ENCODE peak calls at places on chromosome 11, in five cellular contexts. One of them, this sample, is unnamed.

GRCh38 chr11:106091480-106092123 is 14.1 kb downstream of the AASDHPPT start:
- DNase-seq in activated T-helper 9 cell treated with anti-CD3 and anti-CD28 coated beads, Interleukin-2, amount 50 U/mL, for 16 hours: no peak
- DNase-seq in sigmoid colon: no peak
- DNase-seq in activated CD4-positive, alpha-beta T cell treated with anti-CD3 and anti-CD28 coated beads, Interleukin-2, amount 50 U/mL, for 24 hours: no peak
- DNase-seq in fibroblast of lung: peak
- DNase-seq in this sample: no peak

GRCh38 chr11:66068154-66068821 is 1.8 kb upstream of the PACS1 start:
- DNase-seq in activated T-helper 9 cell treated with anti-CD3 and anti-CD28 coated beads, Interleukin-2, amount 50 U/mL, for 16 hours: peak
- DNase-seq in sigmoid colon: peak
- DNase-seq in activated CD4-positive, alpha-beta T cell treated with anti-CD3 and anti-CD28 coated beads, Interleukin-2, amount 50 U/mL, for 24 hours: peak
- DNase-seq in fibroblast of lung: peak
- DNase-seq in this sample: no peak

GRCh38 chr11:122207505-122207904 is 91.5 kb upstream of the BLID start:
- DNase-seq in activated T-helper 9 cell treated with anti-CD3 and anti-CD28 coated beads, Interleukin-2, amount 50 U/mL, for 16 hours: no peak
- DNase-seq in sigmoid colon: peak
- DNase-seq in activated CD4-positive, alpha-beta T cell treated with anti-CD3 and anti-CD28 coated beads, Interleukin-2, amount 50 U/mL, for 24 hours: no peak
- DNase-seq in fibroblast of lung: peak
- DNase-seq in this sample: no peak

GRCh38 chr11:18775492-18776292 is 15.9 kb downstream of the PTPN5 start:
- DNase-seq in activated T-helper 9 cell treated with anti-CD3 and anti-CD28 coated beads, Interleukin-2, amount 50 U/mL, for 16 hours: peak
- DNase-seq in sigmoid colon: no peak
- DNase-seq in activated CD4-positive, alpha-beta T cell treated with anti-CD3 and anti-CD28 coated beads, Interleukin-2, amount 50 U/mL, for 24 hours: no peak
- DNase-seq in fibroblast of lung: peak
- DNase-seq in this sample: no peak

GRCh38 chr11:102552447-102553200 is 22.1 kb upstream of the MMP7 start:
- DNase-seq in activated T-helper 9 cell treated with anti-CD3 and anti-CD28 coated beads, Interleukin-2, amount 50 U/mL, for 16 hours: no peak
- DNase-seq in sigmoid colon: no peak
- DNase-seq in activated CD4-positive, alpha-beta T cell treated with anti-CD3 and anti-CD28 coated beads, Interleukin-2, amount 50 U/mL, for 24 hours: no peak
- DNase-seq in fibroblast of lung: no peak
- DNase-seq in this sample: no peak

GRCh38 chr11:123616505-123617198 is 37.8 kb downstream of the SCN3B start:
- DNase-seq in activated T-helper 9 cell treated with anti-CD3 and anti-CD28 coated beads, Interleukin-2, amount 50 U/mL, for 16 hours: no peak
- DNase-seq in sigmoid colon: peak
- DNase-seq in activated CD4-positive, alpha-beta T cell treated with anti-CD3 and anti-CD28 coated beads, Interleukin-2, amount 50 U/mL, for 24 hours: no peak
- DNase-seq in fibroblast of lung: peak
- DNase-seq in this sample: no peak

GRCh38 chr11:128172046-128172878 is 415.1 kb downstream of the ETS1 start:
- DNase-seq in activated T-helper 9 cell treated with anti-CD3 and anti-CD28 coated beads, Interleukin-2, amount 50 U/mL, for 16 hours: peak
- DNase-seq in sigmoid colon: peak
- DNase-seq in activated CD4-positive, alpha-beta T cell treated with anti-CD3 and anti-CD28 coated beads, Interleukin-2, amount 50 U/mL, for 24 hours: peak
- DNase-seq in fibroblast of lung: peak
- DNase-seq in this sample: peak

GRCh38 chr11:125481531-125481930 is 14.5 kb downstream of the FEZ1 start:
- DNase-seq in activated T-helper 9 cell treated with anti-CD3 and anti-CD28 coated beads, Interleukin-2, amount 50 U/mL, for 16 hours: no peak
- DNase-seq in sigmoid colon: no peak
- DNase-seq in activated CD4-positive, alpha-beta T cell treated with anti-CD3 and anti-CD28 coated beads, Interleukin-2, amount 50 U/mL, for 24 hours: no peak
- DNase-seq in fibroblast of lung: no peak
- DNase-seq in this sample: no peak

GRCh38 chr11:21711341-21711740 is 481.5 kb upstream of the ANO5 start:
- DNase-seq in activated T-helper 9 cell treated with anti-CD3 and anti-CD28 coated beads, Interleukin-2, amount 50 U/mL, for 16 hours: no peak
- DNase-seq in sigmoid colon: no peak
- DNase-seq in activated CD4-positive, alpha-beta T cell treated with anti-CD3 and anti-CD28 coated beads, Interleukin-2, amount 50 U/mL, for 24 hours: no peak
- DNase-seq in fibroblast of lung: no peak
- DNase-seq in this sample: no peak

GRCh38 chr11:64603411-64604110 is 12.5 kb downstream of the SLC22A12 start:
- DNase-seq in activated T-helper 9 cell treated with anti-CD3 and anti-CD28 coated beads, Interleukin-2, amount 50 U/mL, for 16 hours: no peak
- DNase-seq in sigmoid colon: no peak
- DNase-seq in activated CD4-positive, alpha-beta T cell treated with anti-CD3 and anti-CD28 coated beads, Interleukin-2, amount 50 U/mL, for 24 hours: no peak
- DNase-seq in fibroblast of lung: no peak
- DNase-seq in this sample: no peak

GRCh38 chr11:61516675-61517516 is 8.3 kb downstream of the LRRC10B start:
- DNase-seq in activated T-helper 9 cell treated with anti-CD3 and anti-CD28 coated beads, Interleukin-2, amount 50 U/mL, for 16 hours: peak
- DNase-seq in sigmoid colon: no peak
- DNase-seq in activated CD4-positive, alpha-beta T cell treated with anti-CD3 and anti-CD28 coated beads, Interleukin-2, amount 50 U/mL, for 24 hours: peak
- DNase-seq in fibroblast of lung: peak
- DNase-seq in this sample: no peak

GRCh38 chr11:40337118-40337517 is 1122.3 kb downstream of the LRRC4C start:
- DNase-seq in activated T-helper 9 cell treated with anti-CD3 and anti-CD28 coated beads, Interleukin-2, amount 50 U/mL, for 16 hours: no peak
- DNase-seq in sigmoid colon: no peak
- DNase-seq in activated CD4-positive, alpha-beta T cell treated with anti-CD3 and anti-CD28 coated beads, Interleukin-2, amount 50 U/mL, for 24 hours: no peak
- DNase-seq in fibroblast of lung: peak
- DNase-seq in this sample: no peak

GRCh38 chr11:65650547-65651338 is 12.0 kb downstream of the RELA start:
- DNase-seq in activated T-helper 9 cell treated with anti-CD3 and anti-CD28 coated beads, Interleukin-2, amount 50 U/mL, for 16 hours: no peak
- DNase-seq in sigmoid colon: no peak
- DNase-seq in activated CD4-positive, alpha-beta T cell treated with anti-CD3 and anti-CD28 coated beads, Interleukin-2, amount 50 U/mL, for 24 hours: no peak
- DNase-seq in fibroblast of lung: no peak
- DNase-seq in this sample: peak

GRCh38 chr11:64893194-64894069 is 15.0 kb upstream of the EHD1 start:
- DNase-seq in activated T-helper 9 cell treated with anti-CD3 and anti-CD28 coated beads, Interleukin-2, amount 50 U/mL, for 16 hours: no peak
- DNase-seq in sigmoid colon: no peak
- DNase-seq in activated CD4-positive, alpha-beta T cell treated with anti-CD3 and anti-CD28 coated beads, Interleukin-2, amount 50 U/mL, for 24 hours: no peak
- DNase-seq in fibroblast of lung: no peak
- DNase-seq in this sample: no peak

GRCh38 chr11:46330154-46330886 is 16.9 kb upstream of the DGKZ start:
- DNase-seq in activated T-helper 9 cell treated with anti-CD3 and anti-CD28 coated beads, Interleukin-2, amount 50 U/mL, for 16 hours: no peak
- DNase-seq in sigmoid colon: no peak
- DNase-seq in activated CD4-positive, alpha-beta T cell treated with anti-CD3 and anti-CD28 coated beads, Interleukin-2, amount 50 U/mL, for 24 hours: no peak
- DNase-seq in fibroblast of lung: no peak
- DNase-seq in this sample: no peak

GRCh38 chr11:120817131-120817530 is 206.8 kb upstream of the TBCEL start:
- DNase-seq in activated T-helper 9 cell treated with anti-CD3 and anti-CD28 coated beads, Interleukin-2, amount 50 U/mL, for 16 hours: no peak
- DNase-seq in sigmoid colon: no peak
- DNase-seq in activated CD4-positive, alpha-beta T cell treated with anti-CD3 and anti-CD28 coated beads, Interleukin-2, amount 50 U/mL, for 24 hours: no peak
- DNase-seq in fibroblast of lung: no peak
- DNase-seq in this sample: no peak

GRCh38 chr11:100612766-100613165 is 74.3 kb upstream of the ARHGAP42 start:
- DNase-seq in activated T-helper 9 cell treated with anti-CD3 and anti-CD28 coated beads, Interleukin-2, amount 50 U/mL, for 16 hours: no peak
- DNase-seq in sigmoid colon: no peak
- DNase-seq in activated CD4-positive, alpha-beta T cell treated with anti-CD3 and anti-CD28 coated beads, Interleukin-2, amount 50 U/mL, for 24 hours: no peak
- DNase-seq in fibroblast of lung: no peak
- DNase-seq in this sample: no peak

GRCh38 chr11:4539603-4540219 is 5.3 kb upstream of the OR52M1 start:
- DNase-seq in activated T-helper 9 cell treated with anti-CD3 and anti-CD28 coated beads, Interleukin-2, amount 50 U/mL, for 16 hours: peak
- DNase-seq in sigmoid colon: no peak
- DNase-seq in activated CD4-positive, alpha-beta T cell treated with anti-CD3 and anti-CD28 coated beads, Interleukin-2, amount 50 U/mL, for 24 hours: peak
- DNase-seq in fibroblast of lung: peak
- DNase-seq in this sample: no peak

GRCh38 chr11:108669261-108669660 is 4.4 kb downstream of the DDX10 start:
- DNase-seq in activated T-helper 9 cell treated with anti-CD3 and anti-CD28 coated beads, Interleukin-2, amount 50 U/mL, for 16 hours: no peak
- DNase-seq in sigmoid colon: no peak
- DNase-seq in activated CD4-positive, alpha-beta T cell treated with anti-CD3 and anti-CD28 coated beads, Interleukin-2, amount 50 U/mL, for 24 hours: no peak
- DNase-seq in fibroblast of lung: no peak
- DNase-seq in this sample: no peak

GRCh38 chr11:90423378-90423777 is 200.5 kb upstream of the CHORDC1 start:
- DNase-seq in activated T-helper 9 cell treated with anti-CD3 and anti-CD28 coated beads, Interleukin-2, amount 50 U/mL, for 16 hours: no peak
- DNase-seq in sigmoid colon: no peak
- DNase-seq in activated CD4-positive, alpha-beta T cell treated with anti-CD3 and anti-CD28 coated beads, Interleukin-2, amount 50 U/mL, for 24 hours: no peak
- DNase-seq in fibroblast of lung: no peak
- DNase-seq in this sample: no peak

GRCh38 chr11:9605742-9606141 is 32.3 kb downstream of the WEE1 start:
- DNase-seq in activated T-helper 9 cell treated with anti-CD3 and anti-CD28 coated beads, Interleukin-2, amount 50 U/mL, for 16 hours: no peak
- DNase-seq in sigmoid colon: no peak
- DNase-seq in activated CD4-positive, alpha-beta T cell treated with anti-CD3 and anti-CD28 coated beads, Interleukin-2, amount 50 U/mL, for 24 hours: no peak
- DNase-seq in fibroblast of lung: no peak
- DNase-seq in this sample: no peak

GRCh38 chr11:108340958-108341357 is 118.1 kb downstream of the ATM start:
- DNase-seq in activated T-helper 9 cell treated with anti-CD3 and anti-CD28 coated beads, Interleukin-2, amount 50 U/mL, for 16 hours: no peak
- DNase-seq in sigmoid colon: no peak
- DNase-seq in activated CD4-positive, alpha-beta T cell treated with anti-CD3 and anti-CD28 coated beads, Interleukin-2, amount 50 U/mL, for 24 hours: no peak
- DNase-seq in fibroblast of lung: no peak
- DNase-seq in this sample: no peak

GRCh38 chr11:93444671-93445073 is 98.5 kb downstream of the SMCO4 start:
- DNase-seq in activated T-helper 9 cell treated with anti-CD3 and anti-CD28 coated beads, Interleukin-2, amount 50 U/mL, for 16 hours: peak
- DNase-seq in sigmoid colon: no peak
- DNase-seq in activated CD4-positive, alpha-beta T cell treated with anti-CD3 and anti-CD28 coated beads, Interleukin-2, amount 50 U/mL, for 24 hours: no peak
- DNase-seq in fibroblast of lung: no peak
- DNase-seq in this sample: no peak

GRCh38 chr11:85115798-85116197 is 511.3 kb downstream of the DLG2 start:
- DNase-seq in activated T-helper 9 cell treated with anti-CD3 and anti-CD28 coated beads, Interleukin-2, amount 50 U/mL, for 16 hours: no peak
- DNase-seq in sigmoid colon: no peak
- DNase-seq in activated CD4-positive, alpha-beta T cell treated with anti-CD3 and anti-CD28 coated beads, Interleukin-2, amount 50 U/mL, for 24 hours: no peak
- DNase-seq in fibroblast of lung: no peak
- DNase-seq in this sample: no peak

GRCh38 chr11:30914143-30914762 is 328.1 kb upstream of the MPPED2 start:
- DNase-seq in activated T-helper 9 cell treated with anti-CD3 and anti-CD28 coated beads, Interleukin-2, amount 50 U/mL, for 16 hours: no peak
- DNase-seq in sigmoid colon: no peak
- DNase-seq in activated CD4-positive, alpha-beta T cell treated with anti-CD3 and anti-CD28 coated beads, Interleukin-2, amount 50 U/mL, for 24 hours: no peak
- DNase-seq in fibroblast of lung: peak
- DNase-seq in this sample: peak

GRCh38 chr11:8477680-8478079 is 116.3 kb downstream of the STK33 start:
- DNase-seq in activated T-helper 9 cell treated with anti-CD3 and anti-CD28 coated beads, Interleukin-2, amount 50 U/mL, for 16 hours: no peak
- DNase-seq in sigmoid colon: no peak
- DNase-seq in activated CD4-positive, alpha-beta T cell treated with anti-CD3 and anti-CD28 coated beads, Interleukin-2, amount 50 U/mL, for 24 hours: no peak
- DNase-seq in fibroblast of lung: no peak
- DNase-seq in this sample: no peak

GRCh38 chr11:117900720-117901440 is 24.4 kb upstream of the FXYD6 start:
- DNase-seq in activated T-helper 9 cell treated with anti-CD3 and anti-CD28 coated beads, Interleukin-2, amount 50 U/mL, for 16 hours: no peak
- DNase-seq in sigmoid colon: peak
- DNase-seq in activated CD4-positive, alpha-beta T cell treated with anti-CD3 and anti-CD28 coated beads, Interleukin-2, amount 50 U/mL, for 24 hours: no peak
- DNase-seq in fibroblast of lung: no peak
- DNase-seq in this sample: peak